ENCODE peak calls at places on chromosomes 4 and X, in five cellular contexts. One of them, this sample, is unnamed.

GRCh38 chr4:137238456-137238855 is 293.8 kb downstream of the PCDH18 start:
- DNase-seq in psoas muscle: no peak
- DNase-seq in progenitor cell of endocrine pancreas: no peak
- DNase-seq in fibroblast of the aortic adventitia: no peak
- DNase-seq in astrocyte of the spinal cord: no peak
- DNase-seq in this sample: no peak

GRCh38 chrX:134764202-134764785 is 106.0 kb upstream of the PLAC1 start:
- DNase-seq in psoas muscle: no peak
- DNase-seq in progenitor cell of endocrine pancreas: no peak
- DNase-seq in fibroblast of the aortic adventitia: peak; percentile 12
- DNase-seq in astrocyte of the spinal cord: peak; percentile 23
- DNase-seq in this sample: peak; percentile 35

GRCh38 chrX:13283968-13284914 is 35.6 kb downstream of the ATXN3L start:
- DNase-seq in psoas muscle: no peak
- DNase-seq in progenitor cell of endocrine pancreas: no peak
- DNase-seq in fibroblast of the aortic adventitia: peak; percentile 86
- DNase-seq in astrocyte of the spinal cord: peak; percentile 24
- DNase-seq in this sample: no peak

GRCh38 chr4:123833156-123833555 is 436.6 kb downstream of the SPRY1 start:
- DNase-seq in psoas muscle: no peak
- DNase-seq in progenitor cell of endocrine pancreas: no peak
- DNase-seq in fibroblast of the aortic adventitia: no peak
- DNase-seq in astrocyte of the spinal cord: no peak
- DNase-seq in this sample: no peak

GRCh38 chr4:78213218-78213617 is 156.1 kb downstream of the FRAS1 start:
- DNase-seq in psoas muscle: no peak
- DNase-seq in progenitor cell of endocrine pancreas: no peak
- DNase-seq in fibroblast of the aortic adventitia: no peak
- DNase-seq in astrocyte of the spinal cord: no peak
- DNase-seq in this sample: no peak

GRCh38 chr4:77158487-77158861 is 1.5 kb downstream of the CCNG2 start:
- DNase-seq in psoas muscle: no peak
- DNase-seq in progenitor cell of endocrine pancreas: no peak
- DNase-seq in fibroblast of the aortic adventitia: peak; percentile 29
- DNase-seq in astrocyte of the spinal cord: no peak
- DNase-seq in this sample: no peak

GRCh38 chr4:78592104-78592783 is 40.7 kb downstream of the ANXA3 start:
- DNase-seq in psoas muscle: no peak
- DNase-seq in progenitor cell of endocrine pancreas: no peak
- DNase-seq in fibroblast of the aortic adventitia: no peak
- DNase-seq in astrocyte of the spinal cord: no peak
- DNase-seq in this sample: peak; percentile 13

GRCh38 chrX:7201481-7201880 is 53.5 kb upstream of the PUDP start:
- DNase-seq in psoas muscle: no peak
- DNase-seq in progenitor cell of endocrine pancreas: no peak
- DNase-seq in fibroblast of the aortic adventitia: no peak
- DNase-seq in astrocyte of the spinal cord: peak; percentile 47
- DNase-seq in this sample: no peak

GRCh38 chr4:1683371-1683902 is 676 bp downstream of the FAM53A start:
- DNase-seq in psoas muscle: peak; percentile 72
- DNase-seq in progenitor cell of endocrine pancreas: no peak
- DNase-seq in fibroblast of the aortic adventitia: peak; percentile 88
- DNase-seq in astrocyte of the spinal cord: peak; percentile 82
- DNase-seq in this sample: peak; percentile 42

GRCh38 chr4:12884846-12885796 is 599.0 kb downstream of the RAB28 start:
- DNase-seq in psoas muscle: no peak
- DNase-seq in progenitor cell of endocrine pancreas: no peak
- DNase-seq in fibroblast of the aortic adventitia: no peak
- DNase-seq in astrocyte of the spinal cord: no peak
- DNase-seq in this sample: no peak

GRCh38 chr4:145097821-145098674 is at the start of the genes ABCE1 and ANAPC10:
- DNase-seq in psoas muscle: peak; percentile 97
- DNase-seq in progenitor cell of endocrine pancreas: peak; percentile 87
- DNase-seq in fibroblast of the aortic adventitia: peak; percentile 99
- DNase-seq in astrocyte of the spinal cord: peak; percentile 98
- DNase-seq in this sample: peak; percentile 88
- TF ChIP-seq CTCF in psoas muscle: peak; percentile 27
- TF ChIP-seq CTCF in progenitor cell of endocrine pancreas: no peak
- TF ChIP-seq CTCF in fibroblast of the aortic adventitia: peak; percentile 47
- TF ChIP-seq CTCF in astrocyte of the spinal cord: peak; percentile 46
- TF ChIP-seq CTCF in this sample: no peak

GRCh38 chrX:150886381-150886780 is 12.1 kb downstream of the CD99L2 start:
- DNase-seq in psoas muscle: no peak
- DNase-seq in progenitor cell of endocrine pancreas: no peak
- DNase-seq in fibroblast of the aortic adventitia: no peak
- DNase-seq in astrocyte of the spinal cord: no peak
- DNase-seq in this sample: no peak

GRCh38 chrX:150879855-150880807 is 18.3 kb downstream of the CD99L2 start:
- DNase-seq in psoas muscle: no peak
- DNase-seq in progenitor cell of endocrine pancreas: no peak
- DNase-seq in fibroblast of the aortic adventitia: no peak
- DNase-seq in astrocyte of the spinal cord: no peak
- DNase-seq in this sample: no peak

DNA sequence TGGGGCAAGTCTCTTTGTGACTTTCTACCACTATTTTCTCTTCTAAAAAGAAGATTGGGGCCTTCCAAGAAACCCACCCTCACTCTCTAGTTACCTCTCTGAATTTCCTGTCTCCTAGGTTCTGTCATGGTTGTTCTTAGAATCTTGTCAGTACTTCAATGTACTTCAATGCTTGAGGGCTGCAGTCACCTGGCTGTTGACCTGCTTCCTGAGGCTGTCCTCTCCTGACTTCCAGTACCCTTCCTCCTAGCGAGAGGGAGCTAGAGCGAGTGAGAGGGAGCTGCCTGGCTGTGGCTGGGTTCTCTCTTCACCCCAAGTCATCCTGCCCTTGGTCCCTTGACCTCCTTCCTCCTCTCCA is 17.7 kb downstream of the CD99L2 start:
- DNase-seq in psoas muscle: no peak
- DNase-seq in progenitor cell of endocrine pancreas: no peak
- DNase-seq in fibroblast of the aortic adventitia: no peak
- DNase-seq in astrocyte of the spinal cord: no peak
- DNase-seq in this sample: no peak
- TF ChIP-seq CTCF in psoas muscle: no peak
- TF ChIP-seq CTCF in progenitor cell of endocrine pancreas: no peak
- TF ChIP-seq CTCF in fibroblast of the aortic adventitia: no peak
- TF ChIP-seq CTCF in astrocyte of the spinal cord: no peak
- TF ChIP-seq CTCF in this sample: no peak

GRCh38 chr4:164956766-164957643 is 20.5 kb downstream of the TRIM61 start:
- DNase-seq in psoas muscle: peak; percentile 81
- DNase-seq in progenitor cell of endocrine pancreas: peak; percentile 69
- DNase-seq in fibroblast of the aortic adventitia: peak; percentile 55
- DNase-seq in astrocyte of the spinal cord: peak; percentile 75
- DNase-seq in this sample: peak; percentile 88
- TF ChIP-seq CTCF in psoas muscle: no peak
- TF ChIP-seq CTCF in progenitor cell of endocrine pancreas: no peak
- TF ChIP-seq CTCF in fibroblast of the aortic adventitia: no peak
- TF ChIP-seq CTCF in astrocyte of the spinal cord: no peak
- TF ChIP-seq CTCF in this sample: no peak

GRCh38 chr4:83257811-83258210 is 26.8 kb downstream of the COQ2 start:
- DNase-seq in psoas muscle: no peak
- DNase-seq in progenitor cell of endocrine pancreas: no peak
- DNase-seq in fibroblast of the aortic adventitia: no peak
- DNase-seq in astrocyte of the spinal cord: no peak
- DNase-seq in this sample: no peak

GRCh38 chr4:83252782-83253405 is 31.7 kb downstream of the COQ2 start:
- DNase-seq in psoas muscle: no peak
- DNase-seq in progenitor cell of endocrine pancreas: peak; percentile 29
- DNase-seq in fibroblast of the aortic adventitia: peak; percentile 38
- DNase-seq in astrocyte of the spinal cord: peak; percentile 59
- DNase-seq in this sample: peak; percentile 60

GRCh38 chr4:83258463-83258862 is 26.1 kb downstream of the COQ2 start:
- DNase-seq in psoas muscle: no peak
- DNase-seq in progenitor cell of endocrine pancreas: no peak
- DNase-seq in fibroblast of the aortic adventitia: peak; percentile 35
- DNase-seq in astrocyte of the spinal cord: no peak
- DNase-seq in this sample: no peak

GRCh38 chr4:83259586-83259985 is 25.0 kb downstream of the COQ2 start:
- DNase-seq in psoas muscle: no peak
- DNase-seq in progenitor cell of endocrine pancreas: no peak
- DNase-seq in fibroblast of the aortic adventitia: peak; percentile 39
- DNase-seq in astrocyte of the spinal cord: no peak
- DNase-seq in this sample: no peak

GRCh38 chr4:83255584-83255983 is 29.0 kb downstream of the COQ2 start:
- DNase-seq in psoas muscle: no peak
- DNase-seq in progenitor cell of endocrine pancreas: no peak
- DNase-seq in fibroblast of the aortic adventitia: peak; percentile 64
- DNase-seq in astrocyte of the spinal cord: peak; percentile 67
- DNase-seq in this sample: no peak
- TF ChIP-seq CTCF in psoas muscle: no peak
- TF ChIP-seq CTCF in progenitor cell of endocrine pancreas: no peak
- TF ChIP-seq CTCF in fibroblast of the aortic adventitia: no peak
- TF ChIP-seq CTCF in astrocyte of the spinal cord: no peak
- TF ChIP-seq CTCF in this sample: no peak